ENCODE peak calls at places on chromosome 6, in seven cellular contexts. F, E, T, M, L, P and U are unnamed samples.

GRCh38 chr6:1251198-1252155 is 60.4 kb upstream of the FOXQ1 start:
- DNase-seq in M (no peak), L (no peak), P (no peak), F (no peak), E (no peak), T (no peak), U (no peak)

GRCh38 chr6:44086931-44087574 is 40.2 kb downstream of the MRPL14 start:
- DNase-seq in E (peak; percentile 1), L (no peak), P (peak; percentile 88), M (peak; percentile 31), T (no peak), F (no peak), U (no peak)

GRCh38 chr6:98054453-98054852 is 771.4 kb upstream of the MMS22L start:
- DNase-seq in M (no peak), L (no peak), F (peak; percentile 1), T (no peak), P (no peak), E (no peak), U (peak; percentile 1)

GRCh38 chr6:39086294-39086693 is 28.7 kb downstream of the SAYSD1 start:
- DNase-seq in F (no peak), E (no peak), P (no peak), L (peak; percentile 10), T (no peak), M (no peak), U (no peak)

GRCh38 chr6:84767591-84768201 is 3.3 kb upstream of the TBX18 start:
- DNase-seq in M (no peak), L (no peak), E (no peak), T (no peak), P (no peak), F (no peak), U (no peak)

GRCh38 chr6:101539510-101540245 is 146.2 kb downstream of the GRIK2 start:
- DNase-seq in F (peak; percentile 59), E (no peak), P (no peak), L (no peak), M (peak; percentile 25), T (no peak), U (peak; percentile 82)

GRCh38 chr6:116616757-116617093 is 446 bp downstream of the RSPH4A start:
- DNase-seq in F (no peak), M (no peak), L (peak; percentile 30), T (no peak), P (peak; percentile 69), E (no peak), U (no peak)

GRCh38 chr6:54646551-54647300 is 199.8 kb upstream of the FAM83B start:
- DNase-seq in E (no peak), T (no peak), L (no peak), F (peak; percentile 6), P (no peak), M (peak; percentile 4), U (no peak)

GRCh38 chr6:3232017-3232838 is 4.8 kb upstream of the TUBB2B start:
- DNase-seq in P (no peak), M (no peak), F (no peak), L (peak; percentile 39), T (no peak), E (no peak), U (no peak)

GRCh38 chr6:4242593-4242992 is 107.2 kb upstream of the ECI2 start:
- DNase-seq in F (no peak), E (no peak), M (no peak), T (no peak), P (no peak), L (no peak), U (no peak)

GRCh38 chr6:2179950-2180349 is 65.5 kb downstream of the GMDS start:
- DNase-seq in E (no peak), T (no peak), P (no peak), L (no peak), F (peak; percentile 35), M (peak; percentile 47), U (peak; percentile 29)